ENCODE peak calls at places on chromosomes 4 and X, in six cellular contexts. K is RWPE1, C is foreskin fibroblast, J is A549, X is pancreas, I is neural crest cell. D is an unnamed sample.
A peak's percentile ranks its signal among the peaks of the same experiment; 100 is the strongest.

GRCh38 chr4:6169239-6169638 is 31.1 kb downstream of the JAKMIP1 start:
- DNase-seq in K (no peak), C (no peak), J (no peak), X (peak; percentile 30), I (no peak), D (no peak)

GRCh38 chrX:9378980-9379696 is 85.7 kb upstream of the TBL1X start:
- DNase-seq in K (peak; percentile 12), C (peak; percentile 39), J (no peak), X (no peak), I (no peak), D (no peak)

GRCh38 chrX:2875798-2876399 is 47.2 kb downstream of the GYG2 start:
- DNase-seq in K (no peak), C (peak; percentile 24), J (no peak), X (no peak), I (no peak), D (no peak)

GRCh38 chr4:37946503-37947179 is 13.6 kb upstream of the PTTG2 start:
- DNase-seq in K (no peak), C (no peak), J (no peak), X (no peak), I (no peak), D (no peak)

GRCh38 chr4:138030375-138030774 is 211.8 kb downstream of the SLC7A11 start:
- DNase-seq in K (no peak), C (peak; percentile 20), J (no peak), X (no peak), I (no peak), D (no peak)

GRCh38 chr4:157025898-157026297 is 50.1 kb upstream of the GLRB start:
- DNase-seq in K (no peak), C (no peak), J (no peak), X (no peak), I (no peak), D (no peak)

GRCh38 chr4:100306018-100306417 is 115.8 kb upstream of the DDIT4L start:
- DNase-seq in K (no peak), C (peak; percentile 51), J (no peak), X (no peak), I (no peak), D (no peak)

GRCh38 chrX:6729581-6729980 is 194.7 kb upstream of the VCX3A start:
- DNase-seq in K (no peak), C (no peak), J (no peak), X (no peak), I (no peak), D (no peak)

GRCh38 chr4:177511611-177512010 is 69.4 kb upstream of the AGA start:
- DNase-seq in K (peak; percentile 75), C (no peak), J (no peak), X (no peak), I (no peak), D (no peak)

GRCh38 chr4:150078041-150078995 is at the start of gene DCLK2:
- DNase-seq in K (peak; percentile 46), C (peak; percentile 90), J (peak; percentile 55), X (peak; percentile 85), I (peak; percentile 66), D (peak; percentile 81)

GRCh38 chr4:124423160-124423559 is 289.4 kb downstream of the ANKRD50 start:
- DNase-seq in K (no peak), C (peak; percentile 53), J (no peak), X (no peak), I (no peak), D (no peak)

GRCh38 chr4:143514432-143514831 is 930 bp downstream of the SMARCA5 start:
- DNase-seq in K (peak; percentile 24), C (peak; percentile 69), J (peak; percentile 8), X (peak; percentile 67), I (peak; percentile 49), D (no peak)

GRCh38 chrX:39859991-39860861 is 237.5 kb downstream of the BCOR start:
- DNase-seq in K (peak; percentile 19), C (peak; percentile 37), J (peak; percentile 26), X (no peak), I (no peak), D (no peak)

GRCh38 chrX:105260291-105261043 is 40.0 kb upstream of the TEX13A start:
- DNase-seq in K (no peak), C (no peak), J (no peak), X (no peak), I (no peak), D (no peak)

GRCh38 chrX:13077168-13077567 is 32.7 kb upstream of the FAM9C start:
- DNase-seq in K (no peak), C (peak; percentile 60), J (no peak), X (no peak), I (no peak), D (no peak)

GRCh38 chr4:80058740-80059139 is 14.3 kb downstream of the ANTXR2 start:
- DNase-seq in K (no peak), C (no peak), J (no peak), X (no peak), I (no peak), D (no peak)

GRCh38 chr4:92387459-92388069 is 83.8 kb downstream of the GRID2 start:
- DNase-seq in K (peak; percentile 16), C (peak; percentile 33), J (peak; percentile 6), X (no peak), I (peak; percentile 8), D (peak; percentile 1)

GRCh38 chr4:171644430-171645057 is 168.7 kb upstream of the GALNTL6 start:
- DNase-seq in K (no peak), C (no peak), J (no peak), X (no peak), I (no peak), D (no peak)

GRCh38 chrX:72477787-72478186 is 94.9 kb downstream of the HDAC8 start:
- DNase-seq in K (no peak), C (peak; percentile 56), J (no peak), X (no peak), I (no peak), D (no peak)

GRCh38 chr4:48979897-48980579 is 6.0 kb upstream of the CWH43 start:
- DNase-seq in K (peak; percentile 43), C (peak; percentile 4), J (no peak), X (no peak), I (no peak), D (no peak)

GRCh38 chr4:102606846-102607440 is 105.8 kb downstream of the NFKB1 start:
- DNase-seq in K (no peak), C (no peak), J (no peak), X (no peak), I (no peak), D (no peak)

DNA sequence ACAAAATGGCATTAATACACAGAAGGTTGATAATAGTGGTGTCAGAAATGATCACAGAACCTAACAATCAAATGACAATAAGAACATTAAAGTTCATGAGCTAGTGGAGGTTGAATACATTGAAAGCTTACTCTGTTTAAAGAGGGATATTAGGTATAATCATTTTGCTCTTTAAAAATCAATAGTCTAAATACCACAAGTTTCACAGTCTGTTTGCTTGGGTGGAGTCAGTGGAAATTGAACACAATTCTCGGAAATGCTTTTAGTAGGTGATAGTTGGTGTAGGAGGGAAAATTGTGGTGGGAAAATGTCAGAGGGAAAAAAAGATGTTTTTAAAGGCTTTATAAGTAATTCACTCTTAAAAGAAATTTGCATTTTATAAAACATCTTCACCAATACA is 197.1 kb downstream of the GLUD2 start:
- DNase-seq in K (no peak), C (no peak), J (no peak), X (no peak), I (no peak), D (no peak)
- TF ChIP-seq CTCF in K (no peak), C (no peak), J (no peak), X (no peak), I (no peak), D (no peak)

GRCh38 chr4:27701563-27701962 is 840.9 kb downstream of the STIM2 start:
- DNase-seq in K (no peak), C (no peak), J (no peak), X (no peak), I (no peak), D (no peak)

GRCh38 chr4:27703771-27704170 is 843.1 kb downstream of the STIM2 start:
- DNase-seq in K (no peak), C (no peak), J (no peak), X (no peak), I (no peak), D (no peak)

DNA sequence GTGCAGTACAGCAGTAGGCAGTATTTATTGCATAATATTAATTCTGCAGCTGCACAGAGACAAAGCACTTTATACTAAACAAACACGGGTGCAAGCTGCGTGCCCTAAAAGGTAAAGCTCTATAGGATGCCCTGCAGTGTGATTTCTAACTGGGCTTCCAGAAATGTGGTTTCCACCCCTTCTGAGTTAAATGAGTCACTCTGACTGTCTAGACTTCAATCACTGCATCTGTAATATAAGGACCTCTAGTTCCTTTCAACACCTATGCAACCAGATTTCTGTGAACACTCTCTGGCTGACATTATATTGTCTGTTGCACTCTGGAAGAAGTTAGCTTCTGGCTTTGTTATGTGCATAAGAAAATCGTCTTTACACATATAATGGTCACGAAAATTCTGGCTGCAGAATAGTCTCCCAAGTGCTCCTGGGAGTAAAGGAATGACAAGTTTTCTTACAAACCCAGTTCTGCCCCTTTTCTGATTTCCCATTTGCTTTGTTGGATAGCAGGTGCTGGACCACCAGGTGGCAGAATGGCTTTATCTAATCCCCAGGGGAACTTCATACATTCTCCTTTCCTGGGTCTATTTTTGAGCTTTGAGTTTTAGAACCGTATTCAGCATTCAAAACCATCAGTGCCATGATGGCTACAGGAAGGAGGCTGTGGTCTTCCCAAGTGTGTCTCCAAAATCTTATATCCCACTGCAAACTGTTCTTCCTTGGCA is 842.2 kb downstream of the STIM2 start:
- DNase-seq in K (peak; percentile 3), C (no peak), J (no peak), X (no peak), I (peak; percentile 4), D (no peak)
- TF ChIP-seq CTCF in K (peak; percentile 9), C (no peak), J (peak; percentile 19), X (no peak), I (peak; percentile 54), D (no peak)

DNA sequence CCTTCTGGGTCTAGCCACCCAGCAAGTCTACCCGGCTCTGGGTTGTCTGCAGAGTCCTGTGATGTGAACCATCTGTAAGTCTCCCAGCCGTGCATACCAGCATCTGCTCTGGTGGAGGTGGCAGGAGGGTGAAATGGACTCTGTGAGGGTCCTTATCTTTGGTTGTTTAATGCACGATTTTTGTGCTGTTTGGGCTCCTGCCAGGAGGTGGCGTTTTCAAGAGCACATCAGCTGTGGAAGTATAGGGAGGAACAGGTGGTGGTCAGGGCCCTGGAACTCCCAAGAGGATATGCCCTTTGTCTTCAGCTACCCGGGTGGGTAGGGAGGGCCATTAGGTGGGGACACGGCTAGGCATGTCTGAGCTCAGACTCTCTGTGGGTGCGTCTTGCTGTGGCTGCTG is 66.5 kb upstream of the ZFP42 start:
- DNase-seq in K (no peak), C (no peak), J (no peak), X (no peak), I (peak; percentile 3), D (no peak)
- TF ChIP-seq CTCF in K (no peak), C (no peak), J (no peak), X (no peak), I (peak; percentile 45), D (no peak)

DNA sequence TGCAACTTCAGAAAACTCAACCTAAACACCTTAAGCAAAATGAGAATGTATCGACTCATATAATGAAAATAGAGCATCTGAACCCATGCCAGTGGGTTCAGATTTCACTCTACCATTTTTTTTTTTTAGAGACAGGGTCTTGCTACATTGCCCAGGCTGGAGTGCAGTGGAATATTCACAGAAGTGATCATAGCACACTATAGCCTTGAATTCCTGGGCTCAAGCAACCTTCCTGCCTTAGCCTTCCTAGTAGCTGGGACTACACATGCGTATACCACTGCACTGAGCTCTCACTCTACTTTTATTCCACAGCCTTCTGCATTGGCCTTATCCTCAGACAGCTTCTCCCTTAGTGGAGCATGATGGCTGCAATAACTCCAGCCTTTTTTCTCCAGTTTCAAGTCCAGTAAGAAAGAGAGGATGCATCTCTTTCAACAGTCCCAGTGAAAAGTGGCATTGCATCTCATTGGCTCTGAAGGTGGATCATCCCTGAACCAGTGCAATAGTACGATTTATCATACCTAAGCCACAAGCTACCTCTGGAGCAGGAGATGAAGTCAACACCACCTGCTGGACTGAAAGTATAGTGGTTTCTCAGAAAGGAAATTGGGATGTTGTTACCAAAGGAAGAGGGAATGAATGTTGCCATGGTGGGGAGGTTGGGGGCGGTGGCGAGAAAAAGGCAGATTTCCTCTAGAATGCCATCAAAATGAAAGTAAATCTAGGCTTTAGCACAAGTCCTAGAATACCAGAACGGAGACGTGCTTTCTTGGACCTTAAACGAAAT is 2.0 kb upstream of the SOD3 start:
- DNase-seq in K (peak; percentile 39), C (no peak), J (peak; percentile 8), X (no peak), I (no peak), D (no peak)
- TF ChIP-seq CTCF in K (peak; percentile 11), C (peak; percentile 31), J (peak; percentile 16), X (no peak), I (peak; percentile 53), D (peak; percentile 12)